ENCODE peak calls at places on chromosomes 4 and X, in five cellular contexts. X is suprapubic skin; S is central memory CD4-positive, alpha-beta T cell; T is Calu3; G is GOT3. B is an unnamed sample.

GRCh38 chrX:2485460-2485753 is 15.4 kb downstream of the DHRSX start:
- DNase-seq in X (no peak), S (no peak), T (no peak), G (no peak), B (no peak)

GRCh38 chrX:1763294-1763693 is 148.4 kb downstream of the ASMT start:
- DNase-seq in X (no peak), S (no peak), T (no peak), G (no peak), B (peak)

GRCh38 chr4:104488151-104488550 is 6.5 kb downstream of the CXXC4 start:
- DNase-seq in X (no peak), S (no peak), T (no peak), G (no peak), B (no peak)

GRCh38 chrX:118577041-118577440 is 81.4 kb downstream of the DOCK11 start:
- DNase-seq in X (no peak), S (no peak), T (no peak), G (no peak), B (no peak)

GRCh38 chr4:120085705-120086104 is 19.1 kb upstream of the MAD2L1 start:
- DNase-seq in X (no peak), S (no peak), T (no peak), G (no peak), B (no peak)

GRCh38 chr4:72846280-72847111 is 223.0 kb downstream of the COX18 start:
- DNase-seq in X (no peak), S (no peak), T (peak), G (no peak), B (peak)

GRCh38 chrX:153725039-153725831 is 579 bp downstream of the ABCD1 start:
- DNase-seq in X (no peak), S (peak), T (no peak), G (no peak), B (no peak)

GRCh38 chrX:35166023-35166422 is 223.4 kb downstream of the FAM47B start:
- DNase-seq in X (no peak), S (no peak), T (no peak), G (no peak), B (no peak)

GRCh38 chr4:40842318-40842717 is 92.6 kb downstream of the NSUN7 start:
- DNase-seq in X (no peak), S (no peak), T (no peak), G (no peak), B (no peak)

GRCh38 chrX:109889289-109890006 is 113.5 kb upstream of the TMEM164 start:
- DNase-seq in X (no peak), S (no peak), T (peak), G (no peak), B (peak)